ENCODE peak calls at places on chromosome 5, in six cellular contexts. N is OCI-LY7, M is astrocyte, S is HepG2, B is H9, C is K562. K is an unnamed sample. For H4K20me1, the result is how much of the 10 kb centered on the place peaks cover.

GRCh38 chr5:157908459-157908858 is 49.5 kb upstream of the CLINT1 start:
- DNase-seq in N (no peak), B (no peak), M (no peak), C (no peak), S (no peak), K (no peak)

GRCh38 chr5:150484964-150485769 is 22.8 kb upstream of the NDST1 start:
- DNase-seq in C (no peak), S (peak), N (no peak), B (peak), M (no peak), K (no peak)

GRCh38 chr5:147763791-147764525 is 18.6 kb downstream of the JAKMIP2 start:
- DNase-seq in M (peak), N (no peak), S (peak), C (no peak), B (no peak), K (peak)

GRCh38 chr5:24163091-24163490 is 481.7 kb downstream of the CDH10 start:
- DNase-seq in C (no peak), B (no peak), N (no peak), S (no peak), M (no peak), K (no peak)

GRCh38 chr5:88063813-88064212 is 204.8 kb downstream of the TMEM161B start:
- DNase-seq in B (no peak), S (no peak), M (no peak), N (no peak), C (no peak), K (no peak)

GRCh38 chr5:80623911-80624457 is 30.5 kb upstream of the MSH3 start:
- DNase-seq in N (no peak), C (no peak), S (no peak), B (no peak), M (no peak), K (no peak)

GRCh38 chr5:78519198-78519941 is 129.2 kb downstream of the LHFPL2 start:
- DNase-seq in C (no peak), M (no peak), S (no peak), B (no peak), N (no peak), K (no peak)

GRCh38 chr5:103929310-103930003 is 366.9 kb upstream of the NUDT12 start:
- DNase-seq in S (no peak), B (no peak), N (no peak), C (no peak), M (peak), K (no peak)

GRCh38 chr5:176583076-176583475 is 26.9 kb downstream of the GPRIN1 start:
- DNase-seq in N (no peak), M (no peak), S (no peak), C (no peak), B (no peak), K (no peak)

GRCh38 chr5:133130387-133131118 is 78.7 kb downstream of the HSPA4 start:
- DNase-seq in S (no peak), N (no peak), C (no peak), B (no peak), M (no peak), K (no peak)

GRCh38 chr5:95304706-95305105 is 19.8 kb upstream of the MCTP1 start:
- DNase-seq in M (no peak), S (no peak), B (no peak), N (no peak), C (no peak), K (no peak)

GRCh38 chr5:172641359-172642045 is 439 bp downstream of the NEURL1B start:
- DNase-seq in C (no peak), M (no peak), B (no peak), S (no peak), N (peak), K (no peak)

GRCh38 chr5:178318382-178318781 is 85.8 kb upstream of the PHYKPL start:
- DNase-seq in N (no peak), B (no peak), C (no peak), M (no peak), S (no peak), K (no peak)

GRCh38 chr5:34480810-34481528 is 175.2 kb upstream of the RAI14 start:
- DNase-seq in B (no peak), M (no peak), S (no peak), N (no peak), C (no peak), K (no peak)

GRCh38 chr5:58240286-58240685 is 219.6 kb downstream of the PLK2 start:
- DNase-seq in B (no peak), C (no peak), S (no peak), M (peak), N (no peak), K (peak)

GRCh38 chr5:164422400-164422799 is 917.0 kb downstream of the MAT2B start:
- DNase-seq in N (no peak), C (peak), S (peak), M (peak), B (peak), K (peak)

GRCh38 chr5:158390556-158390955 is 531.6 kb upstream of the CLINT1 start:
- DNase-seq in B (no peak), C (no peak), M (peak), N (peak), S (no peak), K (peak)

GRCh38 chr5:76388791-76389512 is 14.1 kb upstream of the IQGAP2 start:
- DNase-seq in B (no peak), S (no peak), M (no peak), C (no peak), N (no peak), K (no peak)

GRCh38 chr5:107270561-107270960 is 400.2 kb downstream of the EFNA5 start:
- DNase-seq in M (no peak), B (no peak), C (no peak), S (no peak), N (no peak), K (no peak)

GRCh38 chr5:107271682-107272350 is 398.9 kb downstream of the EFNA5 start:
- DNase-seq in N (no peak), C (no peak), S (no peak), M (peak), B (no peak), K (no peak)

GRCh38 chr5:107274576-107274975 is 396.2 kb downstream of the EFNA5 start:
- DNase-seq in C (no peak), B (no peak), N (no peak), M (peak), S (no peak), K (no peak)

GRCh38 chr5:107272954-107273353 is 397.8 kb downstream of the EFNA5 start:
- DNase-seq in S (no peak), B (no peak), C (no peak), M (peak), N (no peak), K (peak)

DNA sequence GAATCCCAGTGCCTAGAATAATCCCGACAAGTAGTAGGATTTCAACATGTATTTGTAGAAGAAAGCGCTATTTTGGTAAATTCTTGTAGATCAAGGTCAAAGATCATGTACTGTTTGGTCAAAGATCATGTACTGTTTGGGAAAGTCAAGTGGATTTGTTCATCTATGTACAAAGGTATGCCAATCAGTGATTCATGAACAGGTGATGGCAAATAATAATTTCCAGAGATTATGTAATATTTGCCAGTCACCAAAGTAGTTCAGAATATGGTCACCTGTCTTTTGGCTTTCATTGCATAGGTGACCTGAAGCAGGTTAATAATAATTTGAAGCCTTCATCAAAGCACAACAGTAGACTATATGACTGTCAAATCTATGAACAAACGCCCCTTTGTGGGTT is 398.2 kb downstream of the EFNA5 start:
- DNase-seq in C (no peak), M (no peak), S (no peak), N (no peak), B (no peak), K (no peak)
- TF ChIP-seq CTCF in C (no peak), M (no peak), S (no peak), N (no peak), B (no peak), K (no peak)

DNA sequence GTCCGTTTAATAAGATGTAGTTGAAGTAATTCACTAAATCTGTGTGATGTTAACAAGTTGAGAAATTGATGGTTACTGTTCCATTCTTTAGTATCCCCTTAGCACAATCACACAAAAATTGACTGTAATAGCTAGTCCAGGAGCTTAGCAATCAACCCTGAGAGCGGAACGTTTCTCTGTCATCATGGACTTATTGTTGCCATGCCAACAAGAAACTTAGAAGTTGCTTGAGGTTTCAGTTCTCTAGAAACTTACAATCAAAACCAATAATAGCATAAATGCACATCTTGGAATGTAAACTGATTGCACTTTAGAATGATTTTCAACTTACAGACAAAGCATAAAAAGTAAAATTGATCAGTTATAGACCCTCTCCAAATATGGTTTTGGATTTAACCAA is 125.4 kb upstream of the ANKH start:
- DNase-seq in C (no peak), M (no peak), B (no peak), S (no peak), N (peak), K (no peak)
- H4K20me1 ChIP-seq in C (under half), M (under half), B (under half), S (under half), N (under half), K (under half)

GRCh38 chr5:77491783-77492652 is at the start of gene WDR41:
- DNase-seq in M (peak), C (peak), B (peak), S (peak), N (peak), K (peak)

GRCh38 chr5:77494935-77495334 is 2.8 kb upstream of the WDR41 start:
- DNase-seq in S (no peak), N (no peak), B (no peak), M (no peak), C (no peak), K (no peak)

GRCh38 chr5:77492653-77493000 is 511 bp upstream of the WDR41 start:
- DNase-seq in M (no peak), C (no peak), S (no peak), N (no peak), B (no peak), K (no peak)
- TF ChIP-seq CTCF in M (no peak), C (no peak), S (no peak), N (peak), B (no peak), K (no peak)

DNA sequence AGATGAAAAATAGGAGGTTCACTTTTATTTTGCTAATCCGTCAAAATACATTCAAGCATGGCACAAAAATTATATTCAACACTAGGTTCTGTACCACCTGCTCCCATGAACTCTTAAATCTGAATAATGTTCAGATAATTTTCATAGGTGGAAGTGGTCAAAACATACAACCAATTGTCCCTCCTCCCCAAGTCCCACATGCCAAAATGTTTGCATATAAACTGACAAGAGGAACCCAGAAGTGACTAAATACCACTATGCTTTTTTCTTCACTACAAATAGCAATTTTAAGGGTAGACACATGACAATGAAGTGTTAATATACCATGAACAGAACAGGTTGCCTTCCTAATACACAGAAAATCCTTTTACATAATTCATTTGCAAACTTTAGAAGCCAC is 3.7 kb downstream of the HNRNPA0 start:
- DNase-seq in C (no peak), M (no peak), S (no peak), B (no peak), N (no peak), K (no peak)
- H4K20me1 ChIP-seq in C (under half), M (half or more), S (under half), B (under half), N (half or more), K (under half)

K was measured in fibroblast of lung.